ENCODE peak calls at places on chromosomes 4 and X, in eight cellular contexts. One of them, this sample, is unnamed.

GRCh38 chrX:26851981-26852380 is 611.2 kb downstream of the PPP4R3C start:
- DNase-seq in NCI-H1930: no peak
- DNase-seq in central memory CD4-positive, alpha-beta T cell: no peak
- DNase-seq in NCI-H1105: no peak
- DNase-seq in HFFc6: no peak
- DNase-seq in GM18507: no peak
- DNase-seq in NCI-H187 treated with DMSO at 0.1 percent for 48 hours: no peak
- DNase-seq in NCI-H1417: no peak
- DNase-seq in this sample: no peak

GRCh38 chrX:111719426-111720210 is 38.6 kb downstream of the ALG13 start:
- DNase-seq in central memory CD4-positive, alpha-beta T cell: no peak
- DNase-seq in GM18507: no peak
- DNase-seq in NCI-H1417: peak
- DNase-seq in NCI-H1105: no peak
- DNase-seq in HFFc6: peak
- DNase-seq in NCI-H1930: no peak
- DNase-seq in NCI-H187 treated with DMSO at 0.1 percent for 48 hours: no peak
- DNase-seq in this sample: no peak

GRCh38 chr4:141538001-141538400 is 98.4 kb upstream of the IL15 start:
- DNase-seq in GM18507: no peak
- DNase-seq in HFFc6: no peak
- DNase-seq in NCI-H1105: no peak
- DNase-seq in NCI-H1930: no peak
- DNase-seq in NCI-H187 treated with DMSO at 0.1 percent for 48 hours: no peak
- DNase-seq in NCI-H1417: no peak
- DNase-seq in central memory CD4-positive, alpha-beta T cell: no peak
- DNase-seq in this sample: no peak

GRCh38 chr4:41977709-41978108 is 3.8 kb upstream of the DCAF4L1 start:
- DNase-seq in NCI-H1930: no peak
- DNase-seq in NCI-H1417: no peak
- DNase-seq in NCI-H1105: no peak
- DNase-seq in central memory CD4-positive, alpha-beta T cell: no peak
- DNase-seq in NCI-H187 treated with DMSO at 0.1 percent for 48 hours: no peak
- DNase-seq in HFFc6: no peak
- DNase-seq in GM18507: no peak
- DNase-seq in this sample: no peak

GRCh38 chrX:29913647-29914046 is 301.7 kb upstream of the MAGEB2 start:
- DNase-seq in central memory CD4-positive, alpha-beta T cell: no peak
- DNase-seq in HFFc6: no peak
- DNase-seq in NCI-H1417: no peak
- DNase-seq in NCI-H187 treated with DMSO at 0.1 percent for 48 hours: no peak
- DNase-seq in NCI-H1105: no peak
- DNase-seq in GM18507: no peak
- DNase-seq in NCI-H1930: no peak
- DNase-seq in this sample: no peak

GRCh38 chr4:59339631-59340030 is 1860.5 kb upstream of the ADGRL3 start:
- DNase-seq in NCI-H1417: no peak
- DNase-seq in central memory CD4-positive, alpha-beta T cell: no peak
- DNase-seq in GM18507: no peak
- DNase-seq in NCI-H1105: no peak
- DNase-seq in NCI-H1930: no peak
- DNase-seq in NCI-H187 treated with DMSO at 0.1 percent for 48 hours: no peak
- DNase-seq in HFFc6: no peak
- DNase-seq in this sample: no peak

GRCh38 chrX:130834149-130834548 is 68.9 kb downstream of the ENOX2 start:
- DNase-seq in NCI-H1930: no peak
- DNase-seq in NCI-H1417: peak
- DNase-seq in NCI-H187 treated with DMSO at 0.1 percent for 48 hours: no peak
- DNase-seq in NCI-H1105: no peak
- DNase-seq in HFFc6: no peak
- DNase-seq in GM18507: no peak
- DNase-seq in central memory CD4-positive, alpha-beta T cell: no peak
- DNase-seq in this sample: no peak

GRCh38 chrX:10726647-10727046 is 106.3 kb upstream of the MID1 start:
- DNase-seq in central memory CD4-positive, alpha-beta T cell: no peak
- DNase-seq in GM18507: no peak
- DNase-seq in NCI-H1930: no peak
- DNase-seq in NCI-H1105: no peak
- DNase-seq in NCI-H187 treated with DMSO at 0.1 percent for 48 hours: no peak
- DNase-seq in NCI-H1417: no peak
- DNase-seq in HFFc6: peak
- DNase-seq in this sample: no peak

GRCh38 chrX:32851556-32851955 is 359.8 kb downstream of the DMD start:
- DNase-seq in HFFc6: no peak
- DNase-seq in GM18507: no peak
- DNase-seq in central memory CD4-positive, alpha-beta T cell: no peak
- DNase-seq in NCI-H1930: no peak
- DNase-seq in NCI-H1417: no peak
- DNase-seq in NCI-H187 treated with DMSO at 0.1 percent for 48 hours: no peak
- DNase-seq in NCI-H1105: no peak
- DNase-seq in this sample: no peak

This sample was measured in naive thymus-derived CD4-positive, alpha-beta T cell.